ENCODE peak calls at places on chromosomes 6 and 20, in eight cellular contexts. Y is ovary, Q is adrenal gland, X is SK-N-SH, M is astrocyte of the cerebellum, V is body of pancreas, R is Panc1, Z is GM23338. E is an unnamed sample.

GRCh38 chr20:36792422-36792821 is 18.9 kb upstream of the DSN1 start:
- DNase-seq in M (peak), Y (peak), Q (no peak), R (no peak), X (peak), V (no peak), Z (peak), E (no peak)

GRCh38 chr6:31713991-31714684 is 1.0 kb upstream of the LY6G6D start:
- DNase-seq in V (no peak), M (no peak), Q (no peak), R (no peak), Z (peak), Y (no peak), X (no peak), E (no peak)

GRCh38 chr6:105374010-105374420 is 28.9 kb downstream of the PREP start:
- DNase-seq in Y (no peak), R (no peak), M (peak), Z (no peak), Q (no peak), V (no peak), X (no peak), E (no peak)

GRCh38 chr20:33287884-33288283 is 4.9 kb downstream of the BPIFB1 start:
- DNase-seq in M (no peak), R (no peak), Q (no peak), X (no peak), Y (no peak), V (no peak), Z (no peak), E (no peak)

GRCh38 chr6:110456694-110457093 is 19.7 kb downstream of the SLC22A16 start:
- DNase-seq in V (no peak), Q (no peak), Z (no peak), X (no peak), M (no peak), Y (no peak), R (no peak), E (no peak)

GRCh38 chr6:47235964-47236760 is 73.5 kb downstream of the TNFRSF21 start:
- DNase-seq in M (no peak), X (peak), Q (peak), Y (no peak), V (peak), R (no peak), Z (no peak), E (no peak)

GRCh38 chr6:155031091-155031490 is 36.0 kb downstream of the TIAM2 start:
- DNase-seq in R (no peak), M (no peak), X (no peak), Q (no peak), Y (no peak), Z (no peak), V (no peak), E (no peak)

GRCh38 chr6:150201791-150202329 is 59.0 kb downstream of the PPP1R14C start:
- DNase-seq in Z (no peak), M (no peak), Y (no peak), Q (no peak), R (no peak), V (no peak), X (no peak), E (peak)

GRCh38 chr6:155388546-155388945 is 67.1 kb downstream of the NOX3 start:
- DNase-seq in Q (no peak), R (no peak), X (no peak), M (no peak), Y (no peak), V (no peak), Z (no peak), E (no peak)

DNA sequence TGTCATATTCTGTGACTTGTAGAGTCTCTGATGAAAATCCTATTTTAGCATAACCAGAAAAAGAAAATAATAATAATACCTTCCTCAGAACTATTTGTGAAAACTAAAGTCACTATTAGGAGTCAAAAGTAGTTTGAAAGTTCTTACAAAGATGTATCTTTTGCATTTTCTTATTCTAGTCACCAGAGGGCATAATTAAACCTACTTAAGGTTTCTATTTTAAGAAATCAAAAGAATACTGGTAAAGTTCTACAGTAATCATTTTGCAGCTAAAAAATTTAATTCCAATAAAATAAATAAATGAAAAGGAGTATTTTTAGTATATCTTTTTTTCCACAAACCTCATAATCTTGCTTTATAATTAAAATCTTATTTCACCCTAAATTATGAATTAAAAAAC is 28.0 kb upstream of the MCM9 start:
- DNase-seq in X (no peak), V (no peak), Q (no peak), Z (no peak), R (no peak), M (no peak), Y (no peak), E (no peak)
- TF ChIP-seq CTCF in X (peak), V (no peak), Q (no peak), Z (peak), R (no peak), M (no peak), Y (no peak), E (no peak)

GRCh38 chr20:15378151-15378550 is 1040.7 kb upstream of the FLRT3 start:
- DNase-seq in M (no peak), Y (no peak), Q (no peak), Z (peak), R (no peak), V (no peak), X (no peak), E (no peak)
- TF ChIP-seq CTCF in M (no peak), Y (no peak), Q (no peak), Z (peak), R (no peak), V (no peak), X (peak), E (no peak)

DNA sequence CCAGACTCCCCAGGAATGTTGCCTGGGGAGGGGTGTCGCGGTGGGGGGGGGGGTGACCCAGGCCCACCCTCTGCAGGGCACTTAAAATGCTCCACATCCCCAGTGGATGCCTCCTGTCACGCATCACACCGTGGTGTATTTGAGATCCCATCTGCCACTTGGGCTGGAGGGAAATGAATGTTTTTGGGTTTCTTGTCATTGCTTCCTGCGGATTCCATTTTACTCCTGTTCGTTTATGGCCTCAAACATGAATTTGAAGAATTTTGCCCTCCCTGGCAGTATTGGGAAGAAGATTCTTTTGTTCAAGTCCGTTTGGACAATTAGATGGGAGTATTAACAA is 544 bp upstream of the KHDC1 start:
- DNase-seq in R (no peak), X (no peak), M (no peak), Z (no peak), Y (no peak), V (no peak), Q (no peak), E (no peak)
- TF ChIP-seq CTCF in R (no peak), X (no peak), M (no peak), Z (no peak), Y (no peak), V (no peak), Q (no peak), E (no peak)

GRCh38 chr6:87408721-87409155 is 966 bp downstream of the CFAP206 start:
- DNase-seq in Q (no peak), M (no peak), V (no peak), X (no peak), R (peak), Y (no peak), Z (no peak), E (no peak)

GRCh38 chr6:87407531-87407895 is 259 bp upstream of the CFAP206 start:
- DNase-seq in M (no peak), R (peak), Z (peak), Y (no peak), Q (no peak), X (no peak), V (no peak), E (no peak)

GRCh38 chr6:87407896-87408720 is at the start of gene CFAP206:
- DNase-seq in X (peak), R (peak), M (peak), Y (peak), Z (peak), Q (peak), V (peak), E (peak)
- TF ChIP-seq CTCF in X (peak), R (peak), M (peak), Y (no peak), Z (peak), Q (peak), V (no peak), E (no peak)

GRCh38 chr20:38997622-38998021 is 35.5 kb downstream of the DHX35 start:
- DNase-seq in Z (peak), V (no peak), R (no peak), Q (no peak), M (no peak), X (no peak), Y (no peak), E (no peak)
- TF ChIP-seq CTCF in Z (no peak), V (no peak), R (no peak), Q (no peak), M (no peak), X (no peak), Y (no peak), E (no peak)

GRCh38 chr6:116051244-116051643 is 9.4 kb downstream of the FRK start:
- DNase-seq in Y (no peak), X (no peak), Z (no peak), V (no peak), Q (no peak), M (no peak), R (no peak), E (no peak)
- TF ChIP-seq CTCF in Y (no peak), X (no peak), Z (no peak), V (no peak), Q (no peak), M (no peak), R (no peak), E (no peak)

DNA sequence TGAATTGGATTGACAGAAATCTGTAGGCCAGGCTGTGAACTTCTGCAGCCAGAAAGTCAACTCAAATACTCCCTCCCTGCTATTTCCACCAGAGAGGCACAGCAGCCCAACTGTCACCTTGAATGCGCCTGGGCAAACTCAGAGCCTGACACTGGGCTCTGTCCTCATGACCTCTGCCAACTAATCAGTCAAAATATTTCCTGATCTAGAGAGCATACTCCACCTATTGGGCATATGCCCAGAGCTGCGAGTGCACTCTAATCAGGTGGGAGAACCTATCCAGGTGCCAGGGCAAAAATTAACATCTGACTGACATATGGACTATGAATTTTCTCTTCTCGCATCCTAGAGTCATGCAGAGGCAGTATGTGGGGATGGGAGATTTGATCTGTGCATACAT is 406.3 kb upstream of the RUNX2 start:
- DNase-seq in Z (no peak), Q (peak), Y (no peak), R (no peak), V (peak), M (no peak), X (peak), E (no peak)
- TF ChIP-seq CTCF in Z (no peak), Q (no peak), Y (no peak), R (no peak), V (peak), M (no peak), X (no peak), E (no peak)

DNA sequence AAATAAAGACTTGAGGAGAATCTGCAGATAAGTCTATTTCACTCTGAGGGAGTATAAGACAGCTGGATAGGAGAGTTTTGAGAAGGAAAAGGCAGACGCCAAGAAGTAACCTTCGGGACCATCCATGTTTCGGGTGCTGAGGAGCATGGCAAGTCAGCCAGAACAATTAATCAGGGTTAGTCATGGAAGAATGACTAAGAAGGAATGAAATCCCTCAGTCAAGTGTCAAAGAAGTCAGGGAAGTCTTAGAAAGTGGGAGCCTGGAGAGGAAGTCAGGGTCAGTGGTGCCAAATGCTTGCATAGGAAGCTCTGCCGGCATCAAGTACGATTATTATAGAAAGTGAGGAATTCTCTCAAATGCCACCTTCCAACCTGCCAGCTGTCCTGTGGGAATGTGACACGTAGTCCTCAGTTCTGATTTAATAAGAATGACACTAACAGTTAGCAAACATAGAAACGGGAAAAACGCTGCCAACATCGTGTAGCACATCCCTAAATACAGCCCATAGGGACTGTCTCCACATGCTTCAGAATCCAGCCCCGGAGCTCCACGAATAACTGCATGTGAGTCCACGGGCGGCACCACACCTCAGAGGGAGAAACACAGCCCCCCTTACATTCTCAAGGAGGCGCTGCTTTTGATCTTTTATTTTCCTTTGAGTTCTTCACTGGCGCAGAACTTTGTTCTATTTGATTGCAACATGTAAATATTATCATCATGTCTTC is 602.7 kb downstream of the PRKN start:
- DNase-seq in R (no peak), Q (no peak), M (no peak), X (no peak), V (no peak), Z (no peak), Y (no peak), E (no peak)
- TF ChIP-seq CTCF in R (no peak), Q (no peak), M (no peak), X (no peak), V (no peak), Z (no peak), Y (no peak), E (no peak)